ENCODE peak calls at places on chromosome 4, in five cellular contexts. T, M, U, H and Q are unnamed samples. For H3K4me1, the result is how much of the 10 kb centered on the place peaks cover.

GRCh38 chr4:169351860-169352259 is 81.1 kb upstream of the SH3RF1 start:
- DNase-seq in T (no peak), M (no peak), U (no peak), H (no peak), Q (no peak)

GRCh38 chr4:24364852-24365251 is 219.5 kb downstream of the DHX15 start:
- DNase-seq in T (no peak), M (no peak), U (no peak), H (no peak), Q (no peak)

GRCh38 chr4:19298998-19299397 is 952.7 kb upstream of the SLIT2 start:
- DNase-seq in T (no peak), M (no peak), U (peak), H (no peak), Q (no peak)

GRCh38 chr4:185122681-185123345 is 20.3 kb upstream of the SLC25A4 start:
- DNase-seq in T (no peak), M (no peak), U (no peak), H (no peak), Q (no peak)

GRCh38 chr4:158051401-158052235 is 121.2 kb downstream of the GASK1B start:
- DNase-seq in T (no peak), M (no peak), U (peak), H (no peak), Q (peak)

GRCh38 chr4:88059781-88060180 is 52.3 kb downstream of the PKD2 start:
- DNase-seq in T (no peak), M (no peak), U (no peak), H (no peak), Q (no peak)

GRCh38 chr4:56976283-56976877 is 1.0 kb downstream of the NOA1 start:
- DNase-seq in T (no peak), M (no peak), U (peak), H (no peak), Q (peak)

GRCh38 chr4:138512766-138513165 is 270.6 kb upstream of the SLC7A11 start:
- DNase-seq in T (no peak), M (no peak), U (no peak), H (no peak), Q (no peak)

GRCh38 chr4:96347582-96347981 is 507.7 kb downstream of the PDHA2 start:
- DNase-seq in T (no peak), M (no peak), U (no peak), H (no peak), Q (no peak)

GRCh38 chr4:534101-534575 is 35.1 kb downstream of the PIGG start:
- DNase-seq in T (no peak), M (peak), U (no peak), H (no peak), Q (no peak)

GRCh38 chr4:2261110-2261852 is 628 bp downstream of the MXD4 start:
- DNase-seq in T (no peak), M (peak), U (peak), H (peak), Q (peak)

DNA sequence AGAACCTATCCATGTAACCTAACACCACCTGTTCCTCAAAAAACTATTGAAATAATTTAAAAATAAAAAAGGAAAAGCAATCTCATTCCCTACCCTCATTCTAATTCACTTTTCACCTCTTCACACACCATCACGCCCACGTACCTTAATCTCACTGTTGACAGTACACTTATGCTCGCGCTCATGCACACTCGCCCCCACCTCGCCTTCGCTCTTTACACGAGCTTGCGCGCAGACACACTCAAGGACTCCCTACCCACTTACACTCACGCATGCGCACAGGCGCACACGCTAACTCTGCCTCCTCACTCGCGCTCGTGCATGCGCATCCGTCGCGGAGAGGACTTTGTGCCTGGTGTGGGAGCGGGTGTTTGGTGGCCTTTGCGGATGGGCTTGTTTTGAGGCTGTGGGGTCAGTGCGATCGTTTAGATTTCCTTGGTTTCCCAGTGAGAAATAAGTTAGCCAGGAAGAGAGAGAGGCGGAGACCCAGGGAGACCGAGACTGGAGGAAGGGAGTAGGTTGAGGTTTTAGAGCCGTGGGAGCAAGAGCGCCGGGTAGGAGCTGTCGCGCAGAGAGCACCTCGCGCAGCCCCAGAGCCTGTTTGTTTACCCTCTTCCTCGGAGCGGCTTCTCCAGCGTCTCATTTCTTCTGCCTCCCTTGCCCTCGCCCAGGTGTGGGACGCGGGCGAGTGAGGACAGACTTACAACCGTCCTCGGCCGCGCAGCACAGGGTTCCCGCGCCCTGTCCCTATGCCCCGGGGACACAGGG is 8.1 kb upstream of the GSX2 start:
- DNase-seq in T (peak), M (peak), U (peak), H (peak), Q (peak)
- H3K27ac ChIP-seq in T (no peak), M (no peak), U (no peak), H (no peak), Q (no peak)

GRCh38 chr4:8534129-8534528 is 46.1 kb upstream of the GPR78 start:
- DNase-seq in T (peak), M (no peak), U (no peak), H (no peak), Q (peak)
- H3K4me1 ChIP-seq in T (under half), M (under half), U (under half), H (under half), Q (under half)

GRCh38 chr4:132396636-132397035 is 752.5 kb upstream of the PCDH10 start:
- DNase-seq in T (no peak), M (no peak), U (no peak), H (no peak), Q (peak)

DNA sequence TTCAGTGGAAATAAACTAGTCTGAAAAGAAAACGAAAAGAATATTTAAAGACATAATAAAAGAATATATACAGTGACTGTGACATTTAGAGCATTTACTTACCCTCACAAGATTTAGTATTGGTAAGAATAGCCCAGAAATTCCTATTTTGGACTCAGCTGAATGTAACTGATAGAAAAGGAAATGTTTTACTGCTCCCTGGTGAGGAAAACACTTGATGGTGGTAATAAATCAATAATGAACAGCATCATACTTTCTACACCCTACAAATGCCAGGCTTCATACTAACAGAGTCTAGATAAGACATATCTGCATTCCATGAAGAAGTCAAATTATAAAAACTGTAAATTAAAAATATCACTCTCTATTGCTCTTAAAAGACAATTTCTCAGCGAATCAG is 753.5 kb upstream of the PCDH10 start:
- DNase-seq in T (no peak), M (no peak), U (no peak), H (no peak), Q (no peak)
- H3K27ac ChIP-seq in T (no peak), M (no peak), U (no peak), H (no peak), Q (no peak)

GRCh38 chr4:38058186-38058585 is 98.0 kb downstream of the PTTG2 start:
- DNase-seq in T (no peak), M (no peak), U (no peak), H (no peak), Q (no peak)
- H3K4me1 ChIP-seq in T (under half), M (under half), U (under half), H (under half), Q (under half)

DNA sequence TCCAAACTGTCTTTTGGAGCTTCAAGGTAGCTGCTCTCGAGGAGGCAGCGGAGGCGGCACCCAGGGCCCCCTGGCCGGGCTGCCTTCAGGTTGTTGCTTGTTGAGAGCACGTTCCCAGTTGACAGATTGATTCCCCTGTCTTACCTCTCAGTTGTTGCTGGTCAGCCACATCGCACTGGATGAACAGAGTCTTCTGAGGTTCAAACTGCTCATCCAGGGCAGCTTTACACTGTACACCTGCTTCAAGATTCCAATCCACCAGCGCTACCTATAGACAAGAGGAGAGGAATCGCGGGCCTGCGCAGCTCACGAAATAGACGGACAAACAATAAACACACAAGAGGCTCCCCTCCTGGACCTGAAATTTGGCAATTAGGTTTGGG is 497 bp downstream of the HPGD start:
- DNase-seq in T (peak), M (peak), U (peak), H (peak), Q (no peak)
- H3K27ac ChIP-seq in T (no peak), M (peak), U (no peak), H (peak), Q (no peak)

GRCh38 chr4:65353098-65353497 is 317.2 kb downstream of the EPHA5 start:
- DNase-seq in T (no peak), M (no peak), U (no peak), H (no peak), Q (no peak)

DNA sequence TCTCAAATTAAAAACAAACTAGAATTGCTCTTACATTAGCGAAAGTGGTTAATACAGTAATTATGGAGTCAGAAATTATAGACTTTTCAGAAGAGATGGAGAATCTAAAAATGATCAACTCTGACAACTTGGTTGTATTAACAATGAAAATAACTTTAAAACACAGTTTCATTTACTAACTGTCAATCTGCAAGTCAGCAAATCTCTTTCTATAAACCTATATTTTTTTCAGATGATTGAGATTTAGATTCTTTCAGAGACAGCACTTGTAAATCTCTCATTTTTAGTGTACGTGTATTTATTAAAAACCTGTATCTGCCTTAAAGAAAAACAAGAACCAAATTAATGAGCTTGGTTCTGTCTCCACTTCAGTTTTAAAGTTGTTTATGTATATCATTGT is 311.4 kb downstream of the EPHA5 start:
- DNase-seq in T (no peak), M (no peak), U (no peak), H (no peak), Q (no peak)
- H3K4me1 ChIP-seq in T (under half), M (under half), U (under half), H (under half), Q (under half)

GRCh38 chr4:100641326-100641725 is 123.5 kb upstream of the EMCN start:
- DNase-seq in T (no peak), M (no peak), U (no peak), H (no peak), Q (no peak)

GRCh38 chr4:100649478-100649877 is 131.7 kb upstream of the EMCN start:
- DNase-seq in T (no peak), M (no peak), U (peak), H (no peak), Q (no peak)

DNA sequence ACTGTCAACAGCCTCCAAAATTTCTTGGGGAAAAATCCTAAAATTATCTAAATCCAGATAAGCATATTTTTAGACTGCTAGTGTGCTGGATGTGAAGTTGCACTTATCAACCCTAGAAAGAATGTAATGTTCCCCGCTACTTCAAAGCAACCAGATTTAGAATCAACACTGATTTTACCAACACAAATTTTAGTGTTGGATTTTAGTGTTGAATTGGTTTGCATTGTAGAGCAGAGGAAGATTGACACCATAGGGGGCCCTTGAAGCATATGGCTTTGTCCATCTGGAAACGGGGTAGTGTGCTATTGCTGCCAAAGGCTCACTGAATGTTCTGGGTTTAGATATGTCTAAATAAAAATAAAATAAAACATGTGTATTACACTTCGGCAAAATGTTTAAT is 126.3 kb upstream of the EMCN start:
- DNase-seq in T (no peak), M (no peak), U (no peak), H (no peak), Q (no peak)
- H3K27ac ChIP-seq in T (no peak), M (no peak), U (no peak), H (no peak), Q (no peak)

DNA sequence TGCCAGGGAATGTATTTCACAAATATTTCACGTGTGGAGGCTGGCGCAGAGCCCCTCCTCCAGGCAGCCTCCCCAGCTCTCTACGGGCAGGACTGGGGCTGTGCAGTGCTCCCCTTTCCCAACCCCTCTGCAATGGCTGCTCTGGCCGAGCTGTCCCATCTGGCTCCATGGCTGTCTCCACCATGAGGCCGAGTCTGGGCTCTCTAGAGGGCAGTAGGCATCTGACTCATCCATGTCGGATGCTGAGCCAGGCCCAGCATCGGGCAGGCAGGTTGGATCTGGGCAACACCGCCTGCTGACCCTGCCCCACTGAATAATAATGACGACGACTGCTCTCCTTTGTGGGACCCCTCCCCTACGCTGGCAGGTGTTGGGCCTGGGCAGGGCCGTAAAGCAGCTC is 11.0 kb upstream of the SH3TC1 start:
- DNase-seq in T (no peak), M (no peak), U (peak), H (no peak), Q (no peak)
- H3K4me1 ChIP-seq in T (under half), M (under half), U (under half), H (under half), Q (under half)